ENCODE peak calls at places on chromosomes 12 and 14, in six cellular contexts. One of them, this sample, is unnamed.

GRCh38 chr12:121428883-121429282 is 29.0 kb downstream of the RNF34 start:
- DNase-seq in ovary: no peak
- DNase-seq in GF-D8: no peak
- DNase-seq in DMS 273 treated with DMSO at 0.1 percent for 48 hours: no peak
- DNase-seq in fibroblast of lung: no peak
- DNase-seq in naive thymus-derived CD8-positive, alpha-beta T cell: no peak
- DNase-seq in this sample: no peak

GRCh38 chr12:1758887-1759286 is 61.5 kb upstream of the LRTM2 start:
- DNase-seq in ovary: no peak
- DNase-seq in GF-D8: no peak
- DNase-seq in DMS 273 treated with DMSO at 0.1 percent for 48 hours: peak; percentile 26
- DNase-seq in fibroblast of lung: peak; percentile 78
- DNase-seq in naive thymus-derived CD8-positive, alpha-beta T cell: no peak
- DNase-seq in this sample: no peak

GRCh38 chr12:102735104-102735503 is 181.9 kb downstream of the PAH start:
- DNase-seq in ovary: no peak
- DNase-seq in GF-D8: no peak
- DNase-seq in DMS 273 treated with DMSO at 0.1 percent for 48 hours: no peak
- DNase-seq in fibroblast of lung: no peak
- DNase-seq in naive thymus-derived CD8-positive, alpha-beta T cell: no peak
- DNase-seq in this sample: no peak

GRCh38 chr12:32874926-32875325 is 21.7 kb downstream of the PKP2 start:
- DNase-seq in ovary: no peak
- DNase-seq in GF-D8: no peak
- DNase-seq in DMS 273 treated with DMSO at 0.1 percent for 48 hours: no peak
- DNase-seq in fibroblast of lung: no peak
- DNase-seq in naive thymus-derived CD8-positive, alpha-beta T cell: no peak
- DNase-seq in this sample: no peak

GRCh38 chr12:67952787-67953186 is 36.5 kb upstream of the IFNG-AS1 start:
- DNase-seq in ovary: no peak
- DNase-seq in GF-D8: no peak
- DNase-seq in DMS 273 treated with DMSO at 0.1 percent for 48 hours: no peak
- DNase-seq in fibroblast of lung: no peak
- DNase-seq in naive thymus-derived CD8-positive, alpha-beta T cell: no peak
- DNase-seq in this sample: no peak

GRCh38 chr14:68814376-68815287 is 21.8 kb upstream of the ZFP36L1 start:
- DNase-seq in ovary: peak; percentile 70
- DNase-seq in GF-D8: no peak
- DNase-seq in DMS 273 treated with DMSO at 0.1 percent for 48 hours: no peak
- DNase-seq in fibroblast of lung: peak; percentile 69
- DNase-seq in naive thymus-derived CD8-positive, alpha-beta T cell: peak; percentile 58
- DNase-seq in this sample: no peak

GRCh38 chr12:10753066-10753465 is 29.9 kb upstream of the YBX3 start:
- DNase-seq in ovary: no peak
- DNase-seq in GF-D8: no peak
- DNase-seq in DMS 273 treated with DMSO at 0.1 percent for 48 hours: no peak
- DNase-seq in fibroblast of lung: peak; percentile 12
- DNase-seq in naive thymus-derived CD8-positive, alpha-beta T cell: no peak
- DNase-seq in this sample: no peak

GRCh38 chr12:120771097-120771496 is 45.5 kb downstream of the ACADS start:
- DNase-seq in ovary: no peak
- DNase-seq in GF-D8: no peak
- DNase-seq in DMS 273 treated with DMSO at 0.1 percent for 48 hours: no peak
- DNase-seq in fibroblast of lung: no peak
- DNase-seq in naive thymus-derived CD8-positive, alpha-beta T cell: no peak
- DNase-seq in this sample: no peak

GRCh38 chr14:105881021-105881930 is 354.9 kb downstream of the TMEM121 start:
- DNase-seq in ovary: peak; percentile 10
- DNase-seq in GF-D8: no peak
- DNase-seq in DMS 273 treated with DMSO at 0.1 percent for 48 hours: no peak
- DNase-seq in fibroblast of lung: no peak
- DNase-seq in naive thymus-derived CD8-positive, alpha-beta T cell: peak; percentile 12
- DNase-seq in this sample: no peak

GRCh38 chr12:112937741-112938719 is at the start of gene OAS3:
- DNase-seq in ovary: peak; percentile 89
- DNase-seq in GF-D8: peak; percentile 27
- DNase-seq in DMS 273 treated with DMSO at 0.1 percent for 48 hours: no peak
- DNase-seq in fibroblast of lung: peak; percentile 78
- DNase-seq in naive thymus-derived CD8-positive, alpha-beta T cell: peak; percentile 43
- DNase-seq in this sample: peak; percentile 65

GRCh38 chr14:87014854-87015253 is 978.1 kb downstream of the GALC start:
- DNase-seq in ovary: no peak
- DNase-seq in GF-D8: no peak
- DNase-seq in DMS 273 treated with DMSO at 0.1 percent for 48 hours: no peak
- DNase-seq in fibroblast of lung: no peak
- DNase-seq in naive thymus-derived CD8-positive, alpha-beta T cell: no peak
- DNase-seq in this sample: no peak

GRCh38 chr14:58673722-58674121 is 36.0 kb downstream of the DACT1 start:
- DNase-seq in ovary: no peak
- DNase-seq in GF-D8: no peak
- DNase-seq in DMS 273 treated with DMSO at 0.1 percent for 48 hours: no peak
- DNase-seq in fibroblast of lung: no peak
- DNase-seq in naive thymus-derived CD8-positive, alpha-beta T cell: no peak
- DNase-seq in this sample: no peak

GRCh38 chr14:32507029-32507984 is 178.2 kb downstream of the AKAP6 start:
- DNase-seq in ovary: no peak
- DNase-seq in GF-D8: no peak
- DNase-seq in DMS 273 treated with DMSO at 0.1 percent for 48 hours: no peak
- DNase-seq in fibroblast of lung: peak; percentile 96
- DNase-seq in naive thymus-derived CD8-positive, alpha-beta T cell: no peak
- DNase-seq in this sample: no peak

GRCh38 chr12:65905941-65906471 is 81.7 kb downstream of the HMGA2 start:
- DNase-seq in ovary: no peak
- DNase-seq in GF-D8: no peak
- DNase-seq in DMS 273 treated with DMSO at 0.1 percent for 48 hours: no peak
- DNase-seq in fibroblast of lung: no peak
- DNase-seq in naive thymus-derived CD8-positive, alpha-beta T cell: no peak
- DNase-seq in this sample: no peak

GRCh38 chr12:86376052-86376451 is 119.9 kb upstream of the MGAT4C start:
- DNase-seq in ovary: no peak
- DNase-seq in GF-D8: no peak
- DNase-seq in DMS 273 treated with DMSO at 0.1 percent for 48 hours: peak; percentile 13
- DNase-seq in fibroblast of lung: no peak
- DNase-seq in naive thymus-derived CD8-positive, alpha-beta T cell: no peak
- DNase-seq in this sample: no peak

GRCh38 chr14:54690887-54691286 is 124.0 kb downstream of the SAMD4A start:
- DNase-seq in ovary: no peak
- DNase-seq in GF-D8: no peak
- DNase-seq in DMS 273 treated with DMSO at 0.1 percent for 48 hours: no peak
- DNase-seq in fibroblast of lung: no peak
- DNase-seq in naive thymus-derived CD8-positive, alpha-beta T cell: no peak
- DNase-seq in this sample: no peak

This sample was measured in AML-193.